ENCODE peak calls at places on chromosomes 16 and 17, in seven cellular contexts. A, F, I, Z, P, B and Q are unnamed samples.

GRCh38 chr17:28113269-28113668 is 70.8 kb downstream of the NLK start:
- DNase-seq in A (no peak), F (no peak), Z (no peak), P (no peak), I (no peak), B (no peak), Q (no peak)

GRCh38 chr17:75691371-75692290 is 24.5 kb downstream of the SAP30BP start:
- DNase-seq in F (peak; percentile 34), A (peak; percentile 80), I (no peak), P (no peak), Z (peak; percentile 89), B (peak; percentile 60), Q (peak; percentile 80)

GRCh38 chr16:50024684-50025543 is at the start of gene CNEP1R1:
- DNase-seq in Z (peak; percentile 94), P (peak; percentile 98), I (peak; percentile 98), B (peak; percentile 96), F (peak; percentile 98), A (peak; percentile 95), Q (peak; percentile 95)

GRCh38 chr16:86157616-86158247 is 258.8 kb downstream of the IRF8 start:
- DNase-seq in P (no peak), F (no peak), A (no peak), Z (no peak), I (no peak), B (no peak), Q (no peak)

GRCh38 chr17:68701046-68701445 is 99.9 kb upstream of the FAM20A start:
- DNase-seq in P (no peak), A (no peak), Z (no peak), F (no peak), B (no peak), I (no peak), Q (no peak)

GRCh38 chr16:25403852-25404251 is 146.2 kb upstream of the ZKSCAN2 start:
- DNase-seq in A (no peak), B (no peak), P (no peak), I (no peak), Z (no peak), F (no peak), Q (no peak)

GRCh38 chr16:4315185-4316102 is at the start of gene GLIS2:
- DNase-seq in A (peak; percentile 80), P (peak; percentile 60), Z (no peak), I (peak; percentile 78), F (peak; percentile 85), B (no peak), Q (peak; percentile 51)

GRCh38 chr17:57682667-57683066 is 62.4 kb downstream of the CCDC182 start:
- DNase-seq in F (no peak), I (no peak), B (no peak), Z (no peak), A (no peak), P (no peak), Q (no peak)

GRCh38 chr16:84569382-84569987 is 48.4 kb downstream of the COTL1 start:
- DNase-seq in Z (no peak), P (no peak), I (no peak), F (no peak), B (no peak), A (peak; percentile 34), Q (no peak)

GRCh38 chr17:80263253-80264047 is 2.8 kb downstream of the RNF213 start:
- DNase-seq in P (peak; percentile 86), A (peak; percentile 90), I (peak; percentile 66), B (peak; percentile 86), F (peak; percentile 94), Z (peak; percentile 86), Q (peak; percentile 93)

DNA sequence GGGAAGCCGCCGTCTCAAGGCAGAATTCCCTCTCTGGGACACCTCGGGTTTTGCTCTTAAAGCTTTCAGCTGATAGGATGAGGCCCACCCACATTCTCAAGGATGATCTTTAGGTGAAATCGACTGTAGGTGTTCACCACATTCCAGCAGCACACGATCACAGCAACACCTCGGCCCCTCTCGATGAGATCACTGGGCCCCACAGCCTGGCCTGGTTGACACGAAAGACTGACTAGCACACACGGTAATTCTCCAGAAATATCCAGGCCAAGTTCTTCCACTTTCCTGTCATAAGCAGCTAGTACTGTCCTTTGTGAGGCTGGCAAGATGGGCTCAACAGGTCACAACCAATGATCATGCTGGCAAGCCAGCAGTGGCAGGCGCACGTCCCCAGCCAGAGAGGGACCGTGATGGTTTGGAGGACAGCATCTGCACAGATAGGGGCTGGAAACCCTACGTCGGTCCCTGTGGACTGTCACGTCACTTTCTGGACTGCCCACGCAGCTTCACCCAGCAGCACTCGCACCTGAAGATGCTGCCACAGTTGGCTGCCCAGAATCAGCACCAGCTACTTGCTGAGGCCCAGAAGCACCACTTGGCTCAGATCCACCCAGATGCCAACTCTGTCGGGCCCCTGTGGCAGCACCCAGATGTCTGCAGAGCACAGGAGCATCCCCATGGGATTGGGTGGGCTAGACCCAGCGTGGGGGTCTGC is 17.4 kb downstream of the TMC6 start:
- DNase-seq in P (no peak), A (no peak), B (no peak), I (no peak), Z (no peak), F (no peak), Q (no peak)
- TF ChIP-seq POLR2A in P (no peak), A (no peak), B (no peak), I (no peak), Z (no peak), F (no peak), Q (no peak)

GRCh38 chr17:49646391-49647255 is 31.3 kb downstream of the SPOP start:
- DNase-seq in F (no peak), A (no peak), P (peak; percentile 38), B (no peak), Z (no peak), I (no peak), Q (no peak)
- H3K4me1 ChIP-seq in F (peaks cover 47% of the 10 kb centered on the region), A (peaks cover 20% of the 10 kb centered on the region), P (peaks cover 10% of the 10 kb centered on the region), B (no peaks in the 10 kb centered on the region), Z (peaks cover 4% of the 10 kb centered on the region), I (peaks cover 24% of the 10 kb centered on the region), Q (no peaks in the 10 kb centered on the region)

GRCh38 chr17:3893720-3894116 is 865 bp upstream of the CAMKK1 start:
- DNase-seq in B (no peak), P (no peak), F (no peak), I (no peak), A (no peak), Z (no peak), Q (no peak)
- H3K4me3 ChIP-seq in B (peak overlapping the region; percentile 74), P (no peak overlapping the region), F (no peak overlapping the region), I (peak overlapping the region; percentile 79), A (no peak overlapping the region), Z (peak overlapping the region; percentile 69), Q (no peak overlapping the region)

GRCh38 chr16:89873109-89873821 is at the start of gene TCF25:
- DNase-seq in B (peak; percentile 93), A (peak; percentile 86), Z (peak; percentile 56), P (peak; percentile 92), I (peak; percentile 73), F (peak; percentile 96), Q (peak; percentile 73)
- TF ChIP-seq POLR2A in B (peak; percentile 72), A (peak; percentile 59), Z (peak; percentile 82), P (peak; percentile 91), I (peak; percentile 54), F (peak; percentile 18), Q (peak; percentile 86)

DNA sequence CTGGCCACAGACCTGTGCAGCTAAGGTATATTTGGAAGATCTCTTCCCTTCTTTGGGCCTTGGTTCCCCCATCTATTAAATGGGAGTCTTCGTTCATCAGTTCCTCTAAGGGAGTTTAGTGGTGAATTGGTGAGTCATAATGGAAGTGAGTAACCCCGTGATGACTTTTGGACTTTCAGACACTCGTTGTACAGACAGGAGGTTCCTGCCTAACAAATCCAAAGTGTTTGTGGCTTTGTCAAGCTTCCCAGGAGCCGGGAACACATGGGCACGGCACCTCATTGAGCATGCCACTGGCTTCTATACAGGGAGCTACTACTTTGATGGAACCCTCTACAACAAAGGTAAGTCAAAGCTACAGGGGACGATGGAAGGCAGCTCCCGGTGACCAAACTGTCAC is 40.4 kb downstream of the WSCD1 start:
- DNase-seq in B (peak; percentile 68), A (no peak), P (peak; percentile 71), F (peak; percentile 16), I (no peak), Z (no peak), Q (no peak)
- H3K4me1 ChIP-seq in B (peaks cover 8% of the 10 kb centered on the region), A (no peaks in the 10 kb centered on the region), P (peaks cover 11% of the 10 kb centered on the region), F (no peaks in the 10 kb centered on the region), I (peaks cover 4% of the 10 kb centered on the region), Z (no peaks in the 10 kb centered on the region), Q (no peaks in the 10 kb centered on the region)